ENCODE peak calls at places on chromosomes 4 and X, in five cellular contexts. U is D341Med; G is stimulated activated naive CD8-positive, alpha-beta T cell treated with anti-CD3 and anti-CD28 coated beads, Interleukin-15, amount 100 ng/mL, for 72 hours; H is NCI-H1930; R is H4. Z is an unnamed sample.

GRCh38 chr4:30855232-30855631 is 135.1 kb downstream of the PCDH7 start:
- DNase-seq in U (no peak), G (no peak), H (no peak), R (no peak), Z (no peak)

GRCh38 chrX:40807384-40807783 is 72.0 kb upstream of the MED14 start:
- DNase-seq in U (no peak), G (no peak), H (no peak), R (no peak), Z (no peak)

GRCh38 chr4:108917255-108917654 is 154.4 kb upstream of the ETNPPL start:
- DNase-seq in U (no peak), G (no peak), H (no peak), R (no peak), Z (no peak)

GRCh38 chr4:137378393-137379290 is 153.7 kb downstream of the PCDH18 start:
- DNase-seq in U (no peak), G (no peak), H (no peak), R (no peak), Z (no peak)

GRCh38 chr4:40842725-40843401 is 93.1 kb downstream of the NSUN7 start:
- DNase-seq in U (no peak), G (no peak), H (no peak), R (peak), Z (no peak)

GRCh38 chr4:176635372-176636261 is 157.1 kb downstream of the VEGFC start:
- DNase-seq in U (no peak), G (no peak), H (no peak), R (peak), Z (no peak)

GRCh38 chr4:128283071-128283470 is 4.5 kb downstream of the PGRMC2 start:
- DNase-seq in U (no peak), G (no peak), H (no peak), R (no peak), Z (no peak)

GRCh38 chrX:24019448-24019847 is 7.5 kb downstream of the KLHL15 start:
- DNase-seq in U (no peak), G (no peak), H (no peak), R (no peak), Z (no peak)

GRCh38 chrX:27675493-27675892 is 85.3 kb downstream of the DCAF8L2 start:
- DNase-seq in U (no peak), G (no peak), H (no peak), R (no peak), Z (no peak)

GRCh38 chrX:110987292-110987691 is 108.7 kb upstream of the PAK3 start:
- DNase-seq in U (no peak), G (no peak), H (no peak), R (no peak), Z (no peak)

GRCh38 chrX:46547857-46548256 is 2.6 kb upstream of the ZNF674 start:
- DNase-seq in U (no peak), G (no peak), H (no peak), R (peak), Z (no peak)

GRCh38 chr4:105145913-105146285 is 777 bp upstream of the TET2 start:
- DNase-seq in U (peak), G (peak), H (no peak), R (no peak), Z (no peak)

GRCh38 chrX:54921427-54922021 is 900 bp downstream of the TRO start:
- DNase-seq in U (peak), G (peak), H (peak), R (peak), Z (peak)

GRCh38 chr4:24565054-24565453 is 19.3 kb downstream of the DHX15 start:
- DNase-seq in U (no peak), G (no peak), H (no peak), R (no peak), Z (no peak)

GRCh38 chr4:152032722-152033131 is 271.9 kb upstream of the GATB start:
- DNase-seq in U (no peak), G (no peak), H (no peak), R (no peak), Z (no peak)